ENCODE peak calls at places on chromosomes 1 and 21, in nine cellular contexts. Q is SIG-M5; L is NCI-H2171 treated with DMSO at 0.1 percent for 48 hours; A is Kasumi-1; R is stimulated activated CD8-positive, alpha-beta memory T cell treated with anti-CD3 and anti-CD28 coated beads, Interleukin-2, amount 100 ng/mL, for 1 hour; F is NCI-H69; S is EH; N is stimulated activated CD4-positive, alpha-beta T cell treated with anti-CD3 and anti-CD28 coated beads, Interleukin-15, amount 100 ng/mL, for 24 hours; X is endodermal cell. V is an unnamed sample.

GRCh38 chr21:33780631-33781030 is 135.0 kb downstream of the ATP5PO start:
- DNase-seq in Q (no peak), L (no peak), A (no peak), R (no peak), F (no peak), S (peak), N (no peak), X (no peak), V (no peak)

GRCh38 chr1:96756789-96757188 is 35.2 kb downstream of the PTBP2 start:
- DNase-seq in Q (no peak), L (peak), A (peak), R (no peak), F (peak), S (no peak), N (no peak), X (no peak), V (no peak)

GRCh38 chr1:111864862-111865261 is 109.2 kb downstream of the DDX20 start:
- DNase-seq in Q (no peak), L (no peak), A (peak), R (no peak), F (no peak), S (peak), N (no peak), X (peak), V (no peak)

GRCh38 chr1:170010443-170010842 is 64.1 kb downstream of the KIFAP3 start:
- DNase-seq in Q (no peak), L (no peak), A (peak), R (no peak), F (peak), S (peak), N (peak), X (peak), V (no peak)

GRCh38 chr1:24501371-24502167 is 1.1 kb upstream of the RCAN3 start:
- DNase-seq in Q (no peak), L (no peak), A (peak), R (no peak), F (peak), S (peak), N (peak), X (no peak), V (peak)

GRCh38 chr1:201966171-201966570 is 10.9 kb downstream of the TIMM17A start:
- DNase-seq in Q (no peak), L (no peak), A (no peak), R (no peak), F (no peak), S (no peak), N (no peak), X (no peak), V (no peak)

GRCh38 chr1:238364214-238364892 is 473.6 kb upstream of the ZP4 start:
- DNase-seq in Q (no peak), L (no peak), A (no peak), R (no peak), F (peak), S (no peak), N (no peak), X (no peak), V (no peak)

GRCh38 chr1:165222580-165222979 is 133.9 kb downstream of the LMX1A start:
- DNase-seq in Q (no peak), L (no peak), A (no peak), R (no peak), F (peak), S (no peak), N (no peak), X (no peak), V (no peak)

GRCh38 chr1:226985239-226985838 is 45.2 kb downstream of the COQ8A start:
- DNase-seq in Q (no peak), L (no peak), A (no peak), R (no peak), F (no peak), S (no peak), N (no peak), X (no peak), V (no peak)

GRCh38 chr1:154624756-154625643 is 17.0 kb upstream of the ADAR start:
- DNase-seq in Q (no peak), L (no peak), A (no peak), R (no peak), F (no peak), S (peak), N (no peak), X (no peak), V (no peak)